ENCODE peak calls at places on chromosome 21, in ten cellular contexts. One of them, this sample, is unnamed.

GRCh38 chr21:32806810-32807386 is 35.3 kb upstream of the PAXBP1 start:
- DNase-seq in HCT116: no peak
- DNase-seq in transverse colon: no peak
- DNase-seq in stomach: no peak
- DNase-seq in vagina: no peak
- DNase-seq in HL-60: no peak
- DNase-seq in H1: no peak
- DNase-seq in SK-N-SH: no peak
- DNase-seq in Panc1: no peak
- DNase-seq in sigmoid colon: no peak
- DNase-seq in this sample: peak

GRCh38 chr21:36122977-36123376 is 11.9 kb upstream of the CBR3 start:
- DNase-seq in HCT116: no peak
- DNase-seq in Panc1: no peak
- DNase-seq in transverse colon: no peak
- DNase-seq in sigmoid colon: no peak
- DNase-seq in HL-60: no peak
- DNase-seq in SK-N-SH: no peak
- DNase-seq in vagina: no peak
- DNase-seq in H1: no peak
- DNase-seq in stomach: no peak
- DNase-seq in this sample: no peak

GRCh38 chr21:35850542-35851103 is 209.7 kb downstream of the SETD4 start:
- DNase-seq in sigmoid colon: peak
- DNase-seq in stomach: no peak
- DNase-seq in HL-60: no peak
- DNase-seq in HCT116: no peak
- DNase-seq in Panc1: no peak
- DNase-seq in vagina: no peak
- DNase-seq in H1: no peak
- DNase-seq in SK-N-SH: no peak
- DNase-seq in transverse colon: no peak
- DNase-seq in this sample: no peak

GRCh38 chr21:36005018-36005417 is 55.3 kb downstream of the SETD4 start:
- DNase-seq in Panc1: no peak
- DNase-seq in H1: no peak
- DNase-seq in HL-60: peak
- DNase-seq in SK-N-SH: no peak
- DNase-seq in transverse colon: peak
- DNase-seq in vagina: no peak
- DNase-seq in sigmoid colon: peak
- DNase-seq in HCT116: no peak
- DNase-seq in stomach: no peak
- DNase-seq in this sample: no peak

GRCh38 chr21:43763901-43764523 is 12.1 kb downstream of the CSTB start:
- DNase-seq in H1: no peak
- DNase-seq in HCT116: no peak
- DNase-seq in Panc1: no peak
- DNase-seq in transverse colon: no peak
- DNase-seq in vagina: no peak
- DNase-seq in HL-60: no peak
- DNase-seq in stomach: no peak
- DNase-seq in SK-N-SH: no peak
- DNase-seq in sigmoid colon: no peak
- DNase-seq in this sample: no peak

GRCh38 chr21:15222711-15223110 is 157.9 kb upstream of the NRIP1 start:
- DNase-seq in Panc1: no peak
- DNase-seq in SK-N-SH: no peak
- DNase-seq in sigmoid colon: no peak
- DNase-seq in transverse colon: no peak
- DNase-seq in vagina: no peak
- DNase-seq in HL-60: no peak
- DNase-seq in stomach: no peak
- DNase-seq in HCT116: peak
- DNase-seq in H1: no peak
- DNase-seq in this sample: no peak

GRCh38 chr21:30164796-30165195 is 1.8 kb downstream of the CLDN17 start:
- DNase-seq in sigmoid colon: no peak
- DNase-seq in HCT116: no peak
- DNase-seq in H1: no peak
- DNase-seq in transverse colon: no peak
- DNase-seq in SK-N-SH: no peak
- DNase-seq in stomach: no peak
- DNase-seq in vagina: no peak
- DNase-seq in Panc1: no peak
- DNase-seq in HL-60: no peak
- DNase-seq in this sample: no peak

GRCh38 chr21:38984982-38985422 is 179.3 kb downstream of the ETS2 start:
- DNase-seq in stomach: no peak
- DNase-seq in HCT116: no peak
- DNase-seq in Panc1: no peak
- DNase-seq in vagina: no peak
- DNase-seq in SK-N-SH: peak
- DNase-seq in HL-60: peak
- DNase-seq in sigmoid colon: no peak
- DNase-seq in H1: no peak
- DNase-seq in transverse colon: no peak
- DNase-seq in this sample: no peak

GRCh38 chr21:15682977-15683376 is 46.8 kb upstream of the USP25 start:
- DNase-seq in transverse colon: no peak
- DNase-seq in stomach: no peak
- DNase-seq in Panc1: no peak
- DNase-seq in vagina: no peak
- DNase-seq in HCT116: no peak
- DNase-seq in H1: no peak
- DNase-seq in HL-60: peak
- DNase-seq in SK-N-SH: no peak
- DNase-seq in sigmoid colon: no peak
- DNase-seq in this sample: no peak

GRCh38 chr21:43192501-43193081 is 23.8 kb downstream of the CRYAA start:
- DNase-seq in transverse colon: no peak
- DNase-seq in stomach: no peak
- DNase-seq in Panc1: no peak
- DNase-seq in HCT116: no peak
- DNase-seq in HL-60: no peak
- DNase-seq in vagina: peak
- DNase-seq in sigmoid colon: peak
- DNase-seq in SK-N-SH: no peak
- DNase-seq in H1: no peak
- DNase-seq in this sample: no peak

GRCh38 chr21:31493350-31493880 is 149.4 kb upstream of the TIAM1 start:
- DNase-seq in H1: no peak
- DNase-seq in sigmoid colon: no peak
- DNase-seq in transverse colon: no peak
- DNase-seq in HL-60: no peak
- DNase-seq in Panc1: no peak
- DNase-seq in HCT116: no peak
- DNase-seq in SK-N-SH: no peak
- DNase-seq in stomach: no peak
- DNase-seq in vagina: no peak
- DNase-seq in this sample: no peak

GRCh38 chr21:27406297-27407009 is 439.6 kb upstream of the ADAMTS5 start:
- DNase-seq in H1: no peak
- DNase-seq in HCT116: no peak
- DNase-seq in sigmoid colon: no peak
- DNase-seq in Panc1: no peak
- DNase-seq in SK-N-SH: peak
- DNase-seq in stomach: no peak
- DNase-seq in transverse colon: no peak
- DNase-seq in HL-60: no peak
- DNase-seq in vagina: no peak
- DNase-seq in this sample: no peak

DNA sequence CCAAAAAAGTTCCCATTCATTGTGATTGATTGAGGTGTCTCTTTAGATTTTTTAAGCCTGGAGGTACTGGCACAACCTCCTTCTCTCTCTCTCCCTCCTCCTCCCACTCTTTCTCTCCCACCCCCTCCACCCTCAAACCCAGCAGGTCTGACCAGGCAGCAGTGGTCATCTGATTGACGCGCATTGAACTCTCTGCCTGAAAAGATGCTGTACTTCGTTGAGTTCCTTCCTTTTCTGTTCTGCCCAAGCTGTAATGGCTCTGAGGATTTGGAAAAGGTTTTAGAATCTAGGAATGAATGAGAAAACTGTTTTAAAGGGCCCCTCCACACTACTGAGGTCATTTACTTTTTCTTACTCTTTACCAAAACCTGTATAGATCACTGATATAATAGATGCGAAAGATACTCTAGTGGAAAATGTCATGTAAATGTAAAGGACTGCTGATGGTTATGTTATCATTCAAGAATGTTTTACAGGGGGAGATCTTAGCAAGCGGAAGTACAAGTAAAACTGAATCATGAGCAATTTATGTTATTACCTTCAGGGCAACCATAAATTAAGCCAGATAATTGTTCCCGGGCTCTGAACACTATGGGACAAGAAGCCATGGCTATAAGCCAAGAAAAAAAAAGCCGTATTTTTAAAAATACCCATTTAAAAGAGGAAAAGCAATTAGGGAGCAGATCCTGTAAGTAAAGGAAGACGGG is 25.2 kb upstream of the DYRK1A start:
- DNase-seq in sigmoid colon: no peak
- DNase-seq in vagina: no peak
- DNase-seq in SK-N-SH: peak
- DNase-seq in stomach: no peak
- DNase-seq in Panc1: no peak
- DNase-seq in HCT116: no peak
- DNase-seq in HL-60: no peak
- DNase-seq in H1: no peak
- DNase-seq in transverse colon: no peak
- DNase-seq in this sample: no peak
- TF ChIP-seq POLR2AphosphoS5 in sigmoid colon: no peak
- TF ChIP-seq POLR2AphosphoS5 in vagina: no peak
- TF ChIP-seq POLR2AphosphoS5 in SK-N-SH: no peak
- TF ChIP-seq POLR2AphosphoS5 in stomach: no peak
- TF ChIP-seq POLR2AphosphoS5 in Panc1: no peak
- TF ChIP-seq POLR2AphosphoS5 in HCT116: no peak
- TF ChIP-seq POLR2AphosphoS5 in HL-60: no peak
- TF ChIP-seq POLR2AphosphoS5 in H1: no peak
- TF ChIP-seq POLR2AphosphoS5 in transverse colon: no peak
- TF ChIP-seq POLR2AphosphoS5 in this sample: no peak

GRCh38 chr21:45290948-45291612 is 3.4 kb upstream of the POFUT2 start:
- DNase-seq in stomach: peak
- DNase-seq in H1: no peak
- DNase-seq in Panc1: no peak
- DNase-seq in SK-N-SH: peak
- DNase-seq in transverse colon: no peak
- DNase-seq in sigmoid colon: peak
- DNase-seq in HL-60: no peak
- DNase-seq in vagina: peak
- DNase-seq in HCT116: no peak
- DNase-seq in this sample: no peak
- TF ChIP-seq POLR2AphosphoS5 in stomach: no peak
- TF ChIP-seq POLR2AphosphoS5 in H1: no peak
- TF ChIP-seq POLR2AphosphoS5 in Panc1: no peak
- TF ChIP-seq POLR2AphosphoS5 in SK-N-SH: no peak
- TF ChIP-seq POLR2AphosphoS5 in transverse colon: no peak
- TF ChIP-seq POLR2AphosphoS5 in sigmoid colon: no peak
- TF ChIP-seq POLR2AphosphoS5 in HL-60: no peak
- TF ChIP-seq POLR2AphosphoS5 in vagina: no peak
- TF ChIP-seq POLR2AphosphoS5 in HCT116: no peak
- TF ChIP-seq POLR2AphosphoS5 in this sample: no peak

DNA sequence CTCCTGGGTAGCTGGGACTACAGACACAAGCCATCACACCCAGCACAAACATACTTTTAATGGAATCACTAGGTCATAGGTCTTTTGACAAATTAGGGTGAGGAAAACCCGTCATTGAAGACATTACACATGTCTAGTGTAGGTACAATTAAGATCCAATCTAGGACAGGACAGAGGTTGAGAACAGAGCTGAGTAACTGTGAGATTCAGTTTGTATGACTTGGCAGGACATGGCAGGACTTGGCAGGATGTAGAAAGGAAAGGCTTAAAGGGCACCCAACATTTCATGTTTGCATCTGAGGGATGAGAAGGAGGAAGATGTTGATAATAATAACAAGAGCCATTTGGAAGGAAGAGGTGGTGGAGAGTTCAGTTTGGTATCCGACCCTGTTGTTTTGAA is 483.8 kb downstream of the PCP4 start:
- DNase-seq in H1: no peak
- DNase-seq in Panc1: no peak
- DNase-seq in sigmoid colon: no peak
- DNase-seq in SK-N-SH: no peak
- DNase-seq in HCT116: no peak
- DNase-seq in vagina: no peak
- DNase-seq in HL-60: no peak
- DNase-seq in stomach: no peak
- DNase-seq in transverse colon: no peak
- DNase-seq in this sample: no peak
- TF ChIP-seq POLR2AphosphoS5 in H1: no peak
- TF ChIP-seq POLR2AphosphoS5 in Panc1: no peak
- TF ChIP-seq POLR2AphosphoS5 in sigmoid colon: no peak
- TF ChIP-seq POLR2AphosphoS5 in SK-N-SH: no peak
- TF ChIP-seq POLR2AphosphoS5 in HCT116: no peak
- TF ChIP-seq POLR2AphosphoS5 in vagina: no peak
- TF ChIP-seq POLR2AphosphoS5 in HL-60: no peak
- TF ChIP-seq POLR2AphosphoS5 in stomach: no peak
- TF ChIP-seq POLR2AphosphoS5 in transverse colon: no peak
- TF ChIP-seq POLR2AphosphoS5 in this sample: no peak

GRCh38 chr21:45555251-45555556 is 13.0 kb upstream of the SLC19A1 start:
- DNase-seq in H1: no peak
- DNase-seq in HL-60: no peak
- DNase-seq in vagina: no peak
- DNase-seq in transverse colon: no peak
- DNase-seq in HCT116: no peak
- DNase-seq in Panc1: no peak
- DNase-seq in sigmoid colon: no peak
- DNase-seq in SK-N-SH: peak
- DNase-seq in stomach: no peak
- DNase-seq in this sample: no peak

GRCh38 chr21:45554477-45555175 is 12.4 kb upstream of the SLC19A1 start:
- DNase-seq in sigmoid colon: peak
- DNase-seq in vagina: no peak
- DNase-seq in SK-N-SH: peak
- DNase-seq in stomach: peak
- DNase-seq in transverse colon: peak
- DNase-seq in H1: no peak
- DNase-seq in Panc1: peak
- DNase-seq in HL-60: peak
- DNase-seq in HCT116: peak
- DNase-seq in this sample: no peak

GRCh38 chr21:45556645-45557601 is 14.7 kb upstream of the SLC19A1 start:
- DNase-seq in vagina: no peak
- DNase-seq in stomach: no peak
- DNase-seq in transverse colon: no peak
- DNase-seq in sigmoid colon: peak
- DNase-seq in HCT116: no peak
- DNase-seq in Panc1: no peak
- DNase-seq in H1: no peak
- DNase-seq in HL-60: no peak
- DNase-seq in SK-N-SH: peak
- DNase-seq in this sample: no peak

GRCh38 chr21:45556302-45556644 is 14.0 kb upstream of the SLC19A1 start:
- DNase-seq in Panc1: no peak
- DNase-seq in transverse colon: no peak
- DNase-seq in H1: no peak
- DNase-seq in HCT116: no peak
- DNase-seq in vagina: no peak
- DNase-seq in stomach: no peak
- DNase-seq in HL-60: no peak
- DNase-seq in sigmoid colon: no peak
- DNase-seq in SK-N-SH: no peak
- DNase-seq in this sample: no peak

GRCh38 chr21:45555557-45556301 is 13.5 kb upstream of the SLC19A1 start:
- DNase-seq in Panc1: peak
- DNase-seq in HCT116: peak
- DNase-seq in stomach: peak
- DNase-seq in transverse colon: peak
- DNase-seq in SK-N-SH: peak
- DNase-seq in H1: peak
- DNase-seq in sigmoid colon: peak
- DNase-seq in HL-60: peak
- DNase-seq in vagina: no peak
- DNase-seq in this sample: no peak
- TF ChIP-seq POLR2AphosphoS5 in Panc1: no peak
- TF ChIP-seq POLR2AphosphoS5 in HCT116: peak
- TF ChIP-seq POLR2AphosphoS5 in stomach: peak
- TF ChIP-seq POLR2AphosphoS5 in transverse colon: peak
- TF ChIP-seq POLR2AphosphoS5 in SK-N-SH: no peak
- TF ChIP-seq POLR2AphosphoS5 in H1: no peak
- TF ChIP-seq POLR2AphosphoS5 in sigmoid colon: peak
- TF ChIP-seq POLR2AphosphoS5 in HL-60: no peak
- TF ChIP-seq POLR2AphosphoS5 in vagina: peak
- TF ChIP-seq POLR2AphosphoS5 in this sample: no peak

This sample was measured in esophagus muscularis mucosa.